ENCODE peak calls at places on chromosome 22, in nine cellular contexts. N is lower lobe of right lung; R is CD8-positive, alpha-beta memory T cell; K is spleen; F is PC-3; D is ovary; C is heart right ventricle; Y is CD8-positive, alpha-beta T cell; L is psoas muscle. W is an unnamed sample. For H3K4me1, the result is how much of the 10 kb centered on the place peaks cover.

GRCh38 chr22:37559901-37560681 is at the start of gene CDC42EP1:
- DNase-seq in N (peak), R (no peak), K (no peak), F (peak), D (peak), C (peak), Y (no peak), L (peak), W (peak)

GRCh38 chr22:33116846-33117547 is 58.8 kb upstream of the SYN3 start:
- DNase-seq in N (no peak), R (no peak), K (no peak), F (peak), D (no peak), C (no peak), Y (no peak), L (no peak), W (no peak)

GRCh38 chr22:42437488-42438292 is 5.5 kb upstream of the NFAM1 start:
- DNase-seq in N (peak), R (peak), K (peak), F (peak), D (peak), C (peak), Y (peak), L (peak), W (peak)

GRCh38 chr22:34236527-34236926 is 316.3 kb upstream of the LARGE1 start:
- DNase-seq in N (no peak), R (no peak), K (no peak), F (no peak), D (no peak), C (peak), Y (no peak), L (peak), W (peak)

GRCh38 chr22:38219644-38220043 is 17.9 kb downstream of the MAFF start:
- DNase-seq in N (no peak), R (no peak), K (no peak), F (no peak), D (no peak), C (no peak), Y (no peak), L (no peak), W (no peak)

GRCh38 chr22:42433754-42434153 is 1.6 kb upstream of the NFAM1 start:
- DNase-seq in N (no peak), R (no peak), K (no peak), F (no peak), D (no peak), C (no peak), Y (no peak), L (no peak), W (no peak)

GRCh38 chr22:49500942-49501395 is 326.7 kb downstream of the BRD1 start:
- DNase-seq in N (no peak), R (no peak), K (no peak), F (no peak), D (no peak), C (no peak), Y (no peak), L (no peak), W (no peak)

GRCh38 chr22:24271406-24271760 is 752 bp downstream of the SPECC1L start:
- DNase-seq in N (no peak), R (no peak), K (no peak), F (peak), D (peak), C (no peak), Y (no peak), L (no peak), W (no peak)

GRCh38 chr22:50280022-50280707 is 10.0 kb upstream of the MAPK11 start:
- DNase-seq in N (no peak), R (no peak), K (no peak), F (no peak), D (no peak), C (no peak), Y (no peak), L (no peak), W (no peak)

GRCh38 chr22:49713003-49713402 is 114.7 kb downstream of the BRD1 start:
- DNase-seq in N (no peak), R (no peak), K (peak), F (no peak), D (no peak), C (no peak), Y (no peak), L (no peak), W (no peak)

GRCh38 chr22:47564651-47565050 is 802.2 kb downstream of the TBC1D22A start:
- DNase-seq in N (no peak), R (no peak), K (no peak), F (no peak), D (no peak), C (no peak), Y (no peak), L (no peak), W (no peak)

GRCh38 chr22:46074771-46075551 is 75.4 kb upstream of the PPARA start:
- DNase-seq in N (peak), R (no peak), K (peak), F (no peak), D (no peak), C (peak), Y (no peak), L (peak), W (peak)
- H3K4me1 ChIP-seq in N (half or more), R (under half), K (under half), F (under half), D (under half), C (half or more), Y (under half), L (half or more), W (under half)

DNA sequence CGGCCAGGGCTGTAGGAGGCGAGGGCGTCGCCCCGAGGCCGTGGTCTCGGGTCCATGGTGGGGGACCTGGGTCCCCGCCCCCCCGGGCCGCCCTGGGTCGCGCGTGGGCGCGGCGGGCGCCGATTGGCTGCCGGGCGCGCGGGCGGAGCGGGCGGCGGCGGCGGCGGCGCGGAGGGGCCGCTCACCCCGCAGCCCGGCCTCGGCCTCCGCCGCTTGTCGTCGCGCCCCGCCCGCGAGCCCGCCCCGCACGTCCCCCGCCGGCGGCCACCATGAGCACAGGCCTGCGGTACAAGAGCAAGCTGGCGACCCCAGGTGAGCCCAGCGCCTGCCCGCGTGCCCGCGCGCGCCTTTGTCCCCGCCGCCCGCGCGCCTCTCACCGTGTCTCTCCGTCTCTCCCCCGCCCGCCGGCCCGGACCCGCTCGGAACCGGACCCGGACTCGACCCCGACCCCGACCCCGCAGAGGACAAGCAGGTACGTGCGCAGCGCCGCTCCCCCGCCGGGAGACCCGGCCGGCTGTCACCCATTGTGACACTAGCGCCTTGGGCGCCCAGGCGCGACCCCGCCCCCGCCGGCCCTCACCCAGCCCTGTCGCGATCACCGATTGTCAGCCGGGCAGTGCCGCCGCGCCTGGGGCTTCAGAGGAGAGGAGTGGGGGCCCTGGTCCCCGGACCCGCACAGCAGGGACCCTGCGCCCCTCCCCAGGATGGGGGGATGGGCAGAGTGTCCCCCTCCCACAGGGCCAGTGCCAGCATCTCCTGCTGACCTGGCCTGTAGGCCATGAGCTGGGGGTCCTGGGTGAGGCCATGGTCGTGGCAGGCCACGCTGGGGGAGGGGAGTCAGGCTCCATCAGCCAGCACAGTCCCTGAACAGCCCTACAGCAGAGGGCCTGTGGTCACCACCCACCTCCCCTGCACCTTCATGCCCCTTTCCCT is at the start of gene SEPTIN5:
- DNase-seq in N (no peak), R (no peak), K (peak), F (no peak), D (no peak), C (no peak), Y (no peak), L (peak), W (no peak)
- H3K4me3 ChIP-seq in N (peak), R (peak), K (peak), F (peak), D (peak), C (peak), Y (peak), L (peak), W (peak)

GRCh38 chr22:23149743-23150238 is 4.5 kb downstream of the RAB36 start:
- DNase-seq in N (no peak), R (no peak), K (peak), F (no peak), D (no peak), C (peak), Y (no peak), L (no peak), W (no peak)
- H3K4me1 ChIP-seq in N (half or more), R (under half), K (under half), F (under half), D (under half), C (under half), Y (under half), L (under half), W (under half)

GRCh38 chr22:22387386-22387736 is 121.2 kb downstream of the ZNF280B start:
- DNase-seq in N (no peak), R (no peak), K (no peak), F (no peak), D (no peak), C (no peak), Y (no peak), L (no peak), W (no peak)

GRCh38 chr22:22390989-22391388 is 117.6 kb downstream of the ZNF280B start:
- DNase-seq in N (no peak), R (no peak), K (no peak), F (no peak), D (no peak), C (no peak), Y (no peak), L (no peak), W (no peak)

GRCh38 chr22:22386602-22387385 is 121.7 kb downstream of the ZNF280B start:
- DNase-seq in N (no peak), R (no peak), K (no peak), F (no peak), D (no peak), C (no peak), Y (no peak), L (no peak), W (no peak)

GRCh38 chr22:22388494-22388893 is 120.0 kb downstream of the ZNF280B start:
- DNase-seq in N (no peak), R (no peak), K (no peak), F (no peak), D (no peak), C (no peak), Y (no peak), L (no peak), W (no peak)

GRCh38 chr22:22388055-22388454 is 120.5 kb downstream of the ZNF280B start:
- DNase-seq in N (no peak), R (no peak), K (no peak), F (no peak), D (no peak), C (no peak), Y (no peak), L (no peak), W (no peak)
- H3K4me3 ChIP-seq in N (no peak), R (no peak), K (no peak), F (no peak), D (no peak), C (no peak), Y (no peak), L (no peak), W (no peak)

GRCh38 chr22:36164621-36165020 is 4.1 kb upstream of the APOL3 start:
- DNase-seq in N (no peak), R (no peak), K (no peak), F (no peak), D (no peak), C (no peak), Y (no peak), L (no peak), W (no peak)

GRCh38 chr22:36163497-36163896 is 2.9 kb upstream of the APOL3 start:
- DNase-seq in N (no peak), R (no peak), K (no peak), F (no peak), D (no peak), C (no peak), Y (no peak), L (no peak), W (no peak)

GRCh38 chr22:36166518-36167220 is 6.1 kb upstream of the APOL3 start:
- DNase-seq in N (no peak), R (peak), K (no peak), F (no peak), D (no peak), C (no peak), Y (peak), L (no peak), W (peak)

GRCh38 chr22:36166086-36166485 is 5.5 kb upstream of the APOL3 start:
- DNase-seq in N (no peak), R (no peak), K (no peak), F (no peak), D (no peak), C (no peak), Y (no peak), L (no peak), W (no peak)

DNA sequence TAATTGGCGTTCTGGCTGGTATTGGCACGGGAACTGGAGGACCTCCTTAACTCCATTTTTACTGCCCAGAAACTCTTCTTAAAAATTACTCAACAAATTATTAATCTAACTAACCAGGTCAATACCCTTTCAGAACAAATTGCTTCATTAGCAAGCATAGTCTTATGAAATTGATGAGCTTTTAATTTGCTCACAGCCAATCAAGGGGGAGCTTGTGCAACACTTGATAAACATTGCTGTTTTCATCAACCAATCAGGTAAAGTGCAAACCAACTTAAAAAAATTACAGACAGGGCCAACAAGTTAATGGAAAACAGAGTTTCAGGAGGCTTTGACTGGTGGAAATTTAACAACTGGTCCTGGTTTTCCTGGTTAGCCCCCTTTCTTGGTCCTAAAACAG is 4.6 kb upstream of the APOL3 start:
- DNase-seq in N (no peak), R (no peak), K (no peak), F (no peak), D (no peak), C (no peak), Y (no peak), L (no peak), W (no peak)
- H3K4me1 ChIP-seq in N (half or more), R (under half), K (under half), F (under half), D (under half), C (under half), Y (half or more), L (under half), W (under half)

GRCh38 chr22:22357024-22357868 is 112.7 kb downstream of the VPREB1 start:
- DNase-seq in N (peak), R (peak), K (peak), F (peak), D (peak), C (peak), Y (peak), L (peak), W (peak)
- H3K4me3 ChIP-seq in N (no peak), R (no peak), K (no peak), F (no peak), D (no peak), C (no peak), Y (no peak), L (no peak), W (no peak)

DNA sequence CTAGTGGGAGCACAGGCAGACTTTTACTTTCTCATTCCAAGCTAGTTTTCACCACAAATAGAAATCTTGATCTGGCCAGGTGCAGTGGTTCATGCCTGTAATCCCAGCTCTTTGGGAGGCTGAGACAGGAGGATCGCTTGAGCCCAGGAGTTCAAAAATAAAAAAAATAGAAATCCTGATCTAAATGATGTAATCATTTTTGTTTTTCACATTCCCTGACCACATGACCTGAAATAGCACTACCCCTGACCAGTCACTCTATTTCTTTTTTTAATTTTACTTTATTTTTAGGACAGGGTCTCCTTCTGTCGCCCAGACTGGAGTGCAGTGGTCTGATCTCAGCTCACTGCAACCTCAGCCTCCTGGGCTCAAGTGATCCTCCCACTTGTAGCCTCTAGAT is 2.3 kb upstream of the TCN2 start:
- DNase-seq in N (no peak), R (no peak), K (no peak), F (no peak), D (no peak), C (no peak), Y (no peak), L (no peak), W (no peak)
- H3K4me1 ChIP-seq in N (under half), R (under half), K (under half), F (under half), D (under half), C (under half), Y (under half), L (under half), W (under half)

DNA sequence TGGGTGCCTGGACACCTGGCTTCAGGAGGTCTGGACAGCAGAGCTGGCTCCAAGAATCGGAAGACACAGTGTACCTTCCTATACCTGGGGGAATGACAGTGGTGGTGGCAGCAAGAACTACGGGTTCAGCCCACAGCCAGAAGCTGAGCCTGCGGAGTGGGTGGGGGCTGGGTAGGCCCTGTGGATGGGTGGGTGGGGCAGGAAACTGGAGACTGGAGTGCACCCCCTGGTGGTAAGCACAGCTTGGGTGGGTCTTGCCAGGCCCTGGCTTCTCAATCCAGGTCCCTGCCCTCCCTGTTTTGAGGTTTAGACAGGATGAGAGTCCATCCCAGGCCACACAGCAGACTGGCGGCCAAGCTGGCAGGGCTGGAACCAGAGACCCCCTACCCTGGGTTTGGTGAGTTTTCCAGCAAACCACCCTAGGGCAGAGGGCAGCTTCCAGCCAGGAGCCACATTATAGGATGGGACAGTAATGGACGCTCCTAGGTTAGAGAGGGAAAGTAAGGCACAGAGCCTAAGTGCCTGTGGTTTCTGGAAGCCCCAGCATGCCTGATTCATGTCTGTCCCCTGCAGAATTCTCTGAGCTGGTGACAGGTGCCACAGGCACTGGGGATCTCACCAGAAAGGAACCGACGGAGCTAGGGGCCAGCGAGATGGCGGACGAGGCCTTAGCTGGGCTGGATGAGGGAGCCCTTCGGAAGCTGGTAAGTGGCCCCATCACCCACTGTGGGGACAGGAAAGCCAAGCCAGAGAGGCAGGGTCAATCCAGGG is 1.7 kb downstream of the SMTN start:
- DNase-seq in N (no peak), R (no peak), K (peak), F (peak), D (peak), C (peak), Y (peak), L (peak), W (no peak)
- H3K4me3 ChIP-seq in N (peak), R (no peak), K (peak), F (peak), D (peak), C (peak), Y (no peak), L (peak), W (peak)

GRCh38 chr22:39220450-39220849 is 24.3 kb downstream of the PDGFB start:
- DNase-seq in N (peak), R (no peak), K (peak), F (no peak), D (no peak), C (no peak), Y (no peak), L (no peak), W (no peak)

GRCh38 chr22:39219071-39220050 is 25.4 kb downstream of the PDGFB start:
- DNase-seq in N (peak), R (no peak), K (peak), F (no peak), D (no peak), C (no peak), Y (no peak), L (no peak), W (peak)

GRCh38 chr22:39223091-39223710 is 21.6 kb downstream of the PDGFB start:
- DNase-seq in N (peak), R (peak), K (peak), F (no peak), D (no peak), C (no peak), Y (no peak), L (no peak), W (no peak)

GRCh38 chr22:39221999-39222686 is 22.6 kb downstream of the PDGFB start:
- DNase-seq in N (peak), R (no peak), K (peak), F (no peak), D (no peak), C (no peak), Y (no peak), L (no peak), W (no peak)

GRCh38 chr22:39220897-39221850 is 23.6 kb downstream of the PDGFB start:
- DNase-seq in N (peak), R (no peak), K (peak), F (peak), D (no peak), C (no peak), Y (no peak), L (no peak), W (peak)
- H3K4me1 ChIP-seq in N (under half), R (under half), K (under half), F (under half), D (under half), C (under half), Y (under half), L (under half), W (under half)